ENCODE peak calls at places on chromosome 2, in five cellular contexts. O is activated CD8-positive, alpha-beta memory T cell treated with anti-CD3 and anti-CD28 coated beads for 24 hours; A is NCI-H2171 treated with DMSO at 0.1 percent for 48 hours; X is mesenchymal stem cell; Z is Calu3. M is an unnamed sample.
A peak's percentile ranks its signal among the peaks of the same experiment; 100 is the strongest.

GRCh38 chr2:66862871-66863650 is 428.1 kb downstream of the MEIS1 start:
- DNase-seq in Z (no peak), A (no peak), O (no peak), X (peak; percentile 72), M (no peak)

GRCh38 chr2:222423186-222423585 is 1.2 kb upstream of the SGPP2 start:
- DNase-seq in X (no peak), O (no peak), Z (no peak), A (no peak), M (no peak)

GRCh38 chr2:72214429-72215143 is 66.9 kb upstream of the CYP26B1 start:
- DNase-seq in O (no peak), Z (peak; percentile 9), A (no peak), X (peak; percentile 51), M (no peak)

GRCh38 chr2:202135111-202135874 is 62.2 kb downstream of the KIAA2012 start:
- DNase-seq in O (no peak), Z (peak; percentile 70), X (peak; percentile 99), A (no peak), M (no peak)

GRCh38 chr2:25314514-25315315 is 27.0 kb downstream of the DNMT3A start:
- DNase-seq in A (peak; percentile 76), X (peak; percentile 35), O (peak; percentile 94), Z (no peak), M (peak; percentile 91)

GRCh38 chr2:209977386-209978239 is 24.8 kb upstream of the RPE start:
- DNase-seq in X (peak; percentile 41), Z (no peak), A (peak; percentile 46), O (no peak), M (no peak)

GRCh38 chr2:212940816-212941215 is 210.6 kb downstream of the IKZF2 start:
- DNase-seq in X (peak; percentile 14), A (peak; percentile 96), Z (peak; percentile 69), O (no peak), M (no peak)

GRCh38 chr2:85273732-85274731 is 53.8 kb downstream of the TGOLN2 start:
- DNase-seq in X (peak; percentile 80), O (no peak), Z (peak; percentile 41), A (peak; percentile 5), M (no peak)

GRCh38 chr2:54067851-54068375 is 47.5 kb upstream of the ACYP2 start:
- DNase-seq in O (no peak), X (peak; percentile 26), Z (no peak), A (no peak), M (no peak)

GRCh38 chr2:63488118-63488713 is 100.1 kb downstream of the WDPCP start:
- DNase-seq in Z (peak; percentile 39), X (peak; percentile 39), O (no peak), A (peak; percentile 7), M (no peak)

GRCh38 chr2:74816540-74817331 is 17.2 kb upstream of the HK2 start:
- DNase-seq in A (no peak), Z (no peak), O (no peak), X (no peak), M (no peak)

GRCh38 chr2:75627902-75628504 is 18.6 kb upstream of the MRPL19 start:
- DNase-seq in Z (peak; percentile 82), X (peak; percentile 74), O (peak; percentile 78), A (peak; percentile 51), M (peak; percentile 47)

GRCh38 chr2:113181491-113182051 is 7.8 kb downstream of the PSD4 start:
- DNase-seq in Z (no peak), O (no peak), X (no peak), A (no peak), M (no peak)

GRCh38 chr2:16392647-16393482 is 272.8 kb downstream of the CYRIA start:
- DNase-seq in X (no peak), O (no peak), A (no peak), Z (no peak), M (no peak)

GRCh38 chr2:40384714-40385113 is 67.2 kb downstream of the SLC8A1 start:
- DNase-seq in A (no peak), X (peak; percentile 90), O (no peak), Z (no peak), M (no peak)

GRCh38 chr2:11863103-11863502 is 116.7 kb downstream of the LPIN1 start:
- DNase-seq in A (no peak), Z (no peak), O (no peak), X (no peak), M (peak; percentile 36)

GRCh38 chr2:70474266-70474848 is 79.3 kb downstream of the TGFA start:
- DNase-seq in Z (no peak), A (no peak), O (no peak), X (no peak), M (no peak)

GRCh38 chr2:75324141-75324540 is 124.8 kb upstream of the TACR1 start:
- DNase-seq in O (no peak), Z (no peak), X (peak; percentile 17), A (no peak), M (no peak)

GRCh38 chr2:189014426-189015138 is 40.4 kb downstream of the COL3A1 start:
- DNase-seq in Z (no peak), X (peak; percentile 86), A (no peak), O (no peak), M (no peak)

GRCh38 chr2:235087812-235088607 is 136.2 kb downstream of the SH3BP4 start:
- DNase-seq in A (no peak), Z (peak; percentile 21), X (no peak), O (no peak), M (no peak)

GRCh38 chr2:12604248-12604801 is 112.4 kb upstream of the TRIB2 start:
- DNase-seq in O (no peak), X (no peak), A (no peak), Z (no peak), M (no peak)

GRCh38 chr2:204251977-204252376 is 293.3 kb upstream of the PARD3B start:
- DNase-seq in A (no peak), X (no peak), O (no peak), Z (no peak), M (no peak)

GRCh38 chr2:120683081-120683480 is 52.6 kb upstream of the GLI2 start:
- DNase-seq in X (no peak), O (no peak), A (no peak), Z (no peak), M (no peak)

GRCh38 chr2:61361068-61361467 is 109.8 kb downstream of the USP34 start:
- DNase-seq in X (no peak), O (no peak), A (no peak), Z (no peak), M (no peak)

GRCh38 chr2:218074031-218074430 is 5.0 kb downstream of the RUFY4 start:
- DNase-seq in Z (peak; percentile 65), O (no peak), X (peak; percentile 36), A (no peak), M (peak; percentile 28)

GRCh38 chr2:14713248-14713647 is 80.7 kb downstream of the LRATD1 start:
- DNase-seq in Z (no peak), X (no peak), A (peak; percentile 18), O (no peak), M (no peak)

GRCh38 chr2:240512666-240513535 is 44.9 kb downstream of the ANKMY1 start:
- DNase-seq in X (no peak), O (peak; percentile 54), Z (no peak), A (no peak), M (no peak)

GRCh38 chr2:9451231-9451630 is 23.1 kb upstream of the IAH1 start:
- DNase-seq in X (no peak), O (no peak), Z (no peak), A (no peak), M (no peak)

GRCh38 chr2:87996570-87996969 is 19.8 kb downstream of the RNU2-63P start:
- DNase-seq in X (no peak), O (no peak), A (no peak), Z (no peak), M (no peak)

GRCh38 chr2:27545348-27546141 is 37.3 kb upstream of the ZNF512 start:
- DNase-seq in Z (no peak), O (no peak), X (no peak), A (no peak), M (no peak)

GRCh38 chr2:9099341-9099751 is 95.9 kb upstream of the MBOAT2 start:
- DNase-seq in A (no peak), X (peak; percentile 66), Z (no peak), O (no peak), M (peak; percentile 58)

GRCh38 chr2:150212722-150213171 is 274.7 kb downstream of the RND3 start:
- DNase-seq in A (peak; percentile 62), O (no peak), X (peak; percentile 17), Z (no peak), M (no peak)

GRCh38 chr2:203685081-203685621 is 21.3 kb upstream of the CD28 start:
- DNase-seq in O (no peak), A (no peak), Z (peak; percentile 30), X (peak; percentile 94), M (no peak)

GRCh38 chr2:215693269-215693998 is 257.6 kb upstream of the FN1 start:
- DNase-seq in O (no peak), A (no peak), Z (peak; percentile 8), X (peak; percentile 81), M (no peak)

GRCh38 chr2:220148849-220149248 is 521.4 kb downstream of the SLC4A3 start:
- DNase-seq in X (no peak), A (no peak), O (no peak), Z (no peak), M (no peak)

GRCh38 chr2:229686122-229686919 is 28.0 kb downstream of the DNER start:
- DNase-seq in X (no peak), O (no peak), Z (no peak), A (no peak), M (no peak)

GRCh38 chr2:126881591-126881990 is 17.1 kb upstream of the TEX51 start:
- DNase-seq in X (no peak), Z (no peak), O (peak; percentile 13), A (no peak), M (no peak)

M was measured in GM19239.